ENCODE peak calls at places on chromosomes 16 and 17, in nine cellular contexts. One of them, this sample, is unnamed.

GRCh38 chr16:51151435-51151950 is 423 bp upstream of the SALL1 start:
- DNase-seq in iris pigment epithelial cell: peak
- DNase-seq in adrenal gland: no peak
- DNase-seq in naive thymus-derived CD4-positive, alpha-beta T cell: no peak
- DNase-seq in activated CD4-positive, alpha-beta T cell treated with anti-CD3 and anti-CD28 coated beads, Interleukin-2, amount 50 U/mL, for 4 hours: no peak
- DNase-seq in BE2C: peak
- DNase-seq in mesenchymal stem cell: peak
- DNase-seq in dorsolateral prefrontal cortex: peak
- DNase-seq in amniotic epithelial cell: no peak
- DNase-seq in this sample: no peak

GRCh38 chr17:61718022-61718421 is 127.0 kb upstream of the NACA2 start:
- DNase-seq in iris pigment epithelial cell: no peak
- DNase-seq in dorsolateral prefrontal cortex: no peak
- DNase-seq in adrenal gland: no peak
- DNase-seq in naive thymus-derived CD4-positive, alpha-beta T cell: no peak
- DNase-seq in mesenchymal stem cell: no peak
- DNase-seq in activated CD4-positive, alpha-beta T cell treated with anti-CD3 and anti-CD28 coated beads, Interleukin-2, amount 50 U/mL, for 4 hours: no peak
- DNase-seq in BE2C: no peak
- DNase-seq in amniotic epithelial cell: no peak
- DNase-seq in this sample: no peak

GRCh38 chr17:80101160-80101945 is at the start of gene GAA:
- DNase-seq in activated CD4-positive, alpha-beta T cell treated with anti-CD3 and anti-CD28 coated beads, Interleukin-2, amount 50 U/mL, for 4 hours: peak
- DNase-seq in iris pigment epithelial cell: peak
- DNase-seq in naive thymus-derived CD4-positive, alpha-beta T cell: peak
- DNase-seq in BE2C: peak
- DNase-seq in adrenal gland: peak
- DNase-seq in dorsolateral prefrontal cortex: peak
- DNase-seq in mesenchymal stem cell: peak
- DNase-seq in amniotic epithelial cell: peak
- DNase-seq in this sample: peak

GRCh38 chr17:70168044-70168978 is 1.0 kb upstream of the KCNJ2 start:
- DNase-seq in adrenal gland: peak
- DNase-seq in BE2C: peak
- DNase-seq in activated CD4-positive, alpha-beta T cell treated with anti-CD3 and anti-CD28 coated beads, Interleukin-2, amount 50 U/mL, for 4 hours: no peak
- DNase-seq in naive thymus-derived CD4-positive, alpha-beta T cell: no peak
- DNase-seq in mesenchymal stem cell: peak
- DNase-seq in iris pigment epithelial cell: peak
- DNase-seq in dorsolateral prefrontal cortex: peak
- DNase-seq in amniotic epithelial cell: peak
- DNase-seq in this sample: peak

GRCh38 chr17:8108972-8109668 is 9.2 kb downstream of the ALOXE3 start:
- DNase-seq in activated CD4-positive, alpha-beta T cell treated with anti-CD3 and anti-CD28 coated beads, Interleukin-2, amount 50 U/mL, for 4 hours: no peak
- DNase-seq in naive thymus-derived CD4-positive, alpha-beta T cell: no peak
- DNase-seq in adrenal gland: no peak
- DNase-seq in amniotic epithelial cell: no peak
- DNase-seq in dorsolateral prefrontal cortex: no peak
- DNase-seq in mesenchymal stem cell: no peak
- DNase-seq in iris pigment epithelial cell: no peak
- DNase-seq in BE2C: no peak
- DNase-seq in this sample: no peak

GRCh38 chr16:50270510-50271147 is 4.3 kb downstream of the ADCY7 start:
- DNase-seq in adrenal gland: no peak
- DNase-seq in dorsolateral prefrontal cortex: no peak
- DNase-seq in naive thymus-derived CD4-positive, alpha-beta T cell: no peak
- DNase-seq in iris pigment epithelial cell: no peak
- DNase-seq in activated CD4-positive, alpha-beta T cell treated with anti-CD3 and anti-CD28 coated beads, Interleukin-2, amount 50 U/mL, for 4 hours: no peak
- DNase-seq in mesenchymal stem cell: no peak
- DNase-seq in amniotic epithelial cell: peak
- DNase-seq in BE2C: peak
- DNase-seq in this sample: no peak

GRCh38 chr16:8801686-8802085 is 4.0 kb downstream of the PMM2 start:
- DNase-seq in adrenal gland: no peak
- DNase-seq in activated CD4-positive, alpha-beta T cell treated with anti-CD3 and anti-CD28 coated beads, Interleukin-2, amount 50 U/mL, for 4 hours: no peak
- DNase-seq in dorsolateral prefrontal cortex: no peak
- DNase-seq in iris pigment epithelial cell: no peak
- DNase-seq in BE2C: no peak
- DNase-seq in mesenchymal stem cell: no peak
- DNase-seq in amniotic epithelial cell: no peak
- DNase-seq in naive thymus-derived CD4-positive, alpha-beta T cell: no peak
- DNase-seq in this sample: no peak

GRCh38 chr17:17044846-17045561 is 2.7 kb downstream of the MPRIP start:
- DNase-seq in dorsolateral prefrontal cortex: peak
- DNase-seq in activated CD4-positive, alpha-beta T cell treated with anti-CD3 and anti-CD28 coated beads, Interleukin-2, amount 50 U/mL, for 4 hours: no peak
- DNase-seq in iris pigment epithelial cell: peak
- DNase-seq in naive thymus-derived CD4-positive, alpha-beta T cell: no peak
- DNase-seq in adrenal gland: peak
- DNase-seq in amniotic epithelial cell: peak
- DNase-seq in BE2C: peak
- DNase-seq in mesenchymal stem cell: peak
- DNase-seq in this sample: no peak

GRCh38 chr16:74224828-74225227 is 71.8 kb upstream of the PSMD7 start:
- DNase-seq in dorsolateral prefrontal cortex: no peak
- DNase-seq in mesenchymal stem cell: no peak
- DNase-seq in iris pigment epithelial cell: peak
- DNase-seq in BE2C: no peak
- DNase-seq in naive thymus-derived CD4-positive, alpha-beta T cell: no peak
- DNase-seq in activated CD4-positive, alpha-beta T cell treated with anti-CD3 and anti-CD28 coated beads, Interleukin-2, amount 50 U/mL, for 4 hours: no peak
- DNase-seq in adrenal gland: no peak
- DNase-seq in amniotic epithelial cell: no peak
- DNase-seq in this sample: no peak

GRCh38 chr17:41417576-41418015 is 6.8 kb downstream of the KRT37 start:
- DNase-seq in adrenal gland: no peak
- DNase-seq in BE2C: no peak
- DNase-seq in naive thymus-derived CD4-positive, alpha-beta T cell: no peak
- DNase-seq in amniotic epithelial cell: no peak
- DNase-seq in mesenchymal stem cell: no peak
- DNase-seq in iris pigment epithelial cell: no peak
- DNase-seq in dorsolateral prefrontal cortex: no peak
- DNase-seq in activated CD4-positive, alpha-beta T cell treated with anti-CD3 and anti-CD28 coated beads, Interleukin-2, amount 50 U/mL, for 4 hours: no peak
- DNase-seq in this sample: no peak

GRCh38 chr16:2296662-2297505 is 29.0 kb upstream of the RNPS1 start:
- DNase-seq in iris pigment epithelial cell: peak
- DNase-seq in naive thymus-derived CD4-positive, alpha-beta T cell: no peak
- DNase-seq in adrenal gland: peak
- DNase-seq in amniotic epithelial cell: peak
- DNase-seq in BE2C: peak
- DNase-seq in mesenchymal stem cell: no peak
- DNase-seq in activated CD4-positive, alpha-beta T cell treated with anti-CD3 and anti-CD28 coated beads, Interleukin-2, amount 50 U/mL, for 4 hours: no peak
- DNase-seq in dorsolateral prefrontal cortex: no peak
- DNase-seq in this sample: no peak

GRCh38 chr17:68963958-68964357 is 8.8 kb upstream of the ABCA8 start:
- DNase-seq in activated CD4-positive, alpha-beta T cell treated with anti-CD3 and anti-CD28 coated beads, Interleukin-2, amount 50 U/mL, for 4 hours: no peak
- DNase-seq in naive thymus-derived CD4-positive, alpha-beta T cell: no peak
- DNase-seq in amniotic epithelial cell: peak
- DNase-seq in BE2C: no peak
- DNase-seq in iris pigment epithelial cell: peak
- DNase-seq in dorsolateral prefrontal cortex: no peak
- DNase-seq in adrenal gland: no peak
- DNase-seq in mesenchymal stem cell: no peak
- DNase-seq in this sample: no peak

GRCh38 chr16:50627419-50627818 is 53.7 kb downstream of the SNX20 start:
- DNase-seq in naive thymus-derived CD4-positive, alpha-beta T cell: peak
- DNase-seq in dorsolateral prefrontal cortex: no peak
- DNase-seq in BE2C: peak
- DNase-seq in amniotic epithelial cell: no peak
- DNase-seq in mesenchymal stem cell: no peak
- DNase-seq in adrenal gland: no peak
- DNase-seq in activated CD4-positive, alpha-beta T cell treated with anti-CD3 and anti-CD28 coated beads, Interleukin-2, amount 50 U/mL, for 4 hours: peak
- DNase-seq in iris pigment epithelial cell: peak
- DNase-seq in this sample: peak

GRCh38 chr17:31558748-31559646 is 167.5 kb downstream of the RAB11FIP4 start:
- DNase-seq in amniotic epithelial cell: peak
- DNase-seq in iris pigment epithelial cell: peak
- DNase-seq in dorsolateral prefrontal cortex: peak
- DNase-seq in adrenal gland: peak
- DNase-seq in activated CD4-positive, alpha-beta T cell treated with anti-CD3 and anti-CD28 coated beads, Interleukin-2, amount 50 U/mL, for 4 hours: peak
- DNase-seq in BE2C: peak
- DNase-seq in naive thymus-derived CD4-positive, alpha-beta T cell: peak
- DNase-seq in mesenchymal stem cell: peak
- DNase-seq in this sample: peak

GRCh38 chr16:12239953-12240485 is 263.5 kb downstream of the SNX29 start:
- DNase-seq in iris pigment epithelial cell: peak
- DNase-seq in activated CD4-positive, alpha-beta T cell treated with anti-CD3 and anti-CD28 coated beads, Interleukin-2, amount 50 U/mL, for 4 hours: no peak
- DNase-seq in BE2C: no peak
- DNase-seq in adrenal gland: no peak
- DNase-seq in dorsolateral prefrontal cortex: no peak
- DNase-seq in mesenchymal stem cell: no peak
- DNase-seq in naive thymus-derived CD4-positive, alpha-beta T cell: no peak
- DNase-seq in amniotic epithelial cell: no peak
- DNase-seq in this sample: no peak

GRCh38 chr17:47692895-47693666 is 880 bp upstream of the TBKBP1 start:
- DNase-seq in BE2C: no peak
- DNase-seq in amniotic epithelial cell: no peak
- DNase-seq in activated CD4-positive, alpha-beta T cell treated with anti-CD3 and anti-CD28 coated beads, Interleukin-2, amount 50 U/mL, for 4 hours: no peak
- DNase-seq in dorsolateral prefrontal cortex: peak
- DNase-seq in mesenchymal stem cell: peak
- DNase-seq in adrenal gland: no peak
- DNase-seq in iris pigment epithelial cell: no peak
- DNase-seq in naive thymus-derived CD4-positive, alpha-beta T cell: no peak
- DNase-seq in this sample: no peak

This sample was measured in mucosa of gallbladder.